ENCODE peak calls at places on chromosomes 6 and 20, in six cellular contexts. Z is colonic mucosa, D is fibroblast of lung, B is A549, F is tibial nerve, K is ascending aorta. Y is an unnamed sample.
A peak's percentile ranks its signal among the peaks of the same experiment; 100 is the strongest.

GRCh38 chr6:108921547-108922331 is 73.5 kb downstream of the ARMC2 start:
- DNase-seq in K (no peak), F (no peak), D (peak; percentile 89), B (no peak), Z (no peak), Y (no peak)

GRCh38 chr6:69704916-69705315 is 91.9 kb downstream of the LMBRD1 start:
- DNase-seq in F (no peak), B (no peak), K (no peak), Z (no peak), D (peak; percentile 61), Y (no peak)

GRCh38 chr6:121260651-121261102 is 73.6 kb downstream of the TBC1D32 start:
- DNase-seq in K (no peak), B (no peak), D (peak; percentile 72), F (no peak), Z (no peak), Y (no peak)

GRCh38 chr6:108968746-108969316 is 120.6 kb downstream of the ARMC2 start:
- DNase-seq in B (no peak), F (no peak), D (no peak), Z (no peak), K (no peak), Y (no peak)

GRCh38 chr6:13268914-13269532 is 59.3 kb downstream of the TBC1D7 start:
- DNase-seq in D (peak; percentile 79), B (no peak), F (no peak), K (no peak), Z (no peak), Y (no peak)

GRCh38 chr6:149454405-149454848 is 30.4 kb downstream of the ZC3H12D start:
- DNase-seq in F (peak; percentile 92), B (no peak), D (peak; percentile 88), K (peak; percentile 96), Z (peak; percentile 89), Y (peak; percentile 97)

GRCh38 chr6:167095888-167096287 is 27.0 kb upstream of the CCR6 start:
- DNase-seq in Z (no peak), D (no peak), B (no peak), F (no peak), K (no peak), Y (no peak)

GRCh38 chr6:169406794-169407193 is 153.1 kb upstream of the THBS2 start:
- DNase-seq in D (no peak), K (no peak), F (no peak), Z (peak; percentile 4), B (no peak), Y (no peak)

GRCh38 chr6:36682328-36683144 is 4.0 kb downstream of the CDKN1A start:
- DNase-seq in F (no peak), K (no peak), D (no peak), B (peak; percentile 48), Z (peak; percentile 86), Y (peak; percentile 68)

GRCh38 chr6:123529843-123530242 is 106.9 kb downstream of the TRDN start:
- DNase-seq in B (peak; percentile 79), F (no peak), Z (no peak), D (peak; percentile 6), K (no peak), Y (no peak)

GRCh38 chr6:139289233-139289632 is 2.6 kb downstream of the TXLNB start:
- DNase-seq in F (no peak), B (no peak), Z (no peak), K (no peak), D (no peak), Y (no peak)

GRCh38 chr6:139285590-139285989 is 6.2 kb downstream of the TXLNB start:
- DNase-seq in B (no peak), Z (no peak), K (no peak), F (no peak), D (no peak), Y (no peak)

GRCh38 chr6:139288496-139289040 is 3.2 kb downstream of the TXLNB start:
- DNase-seq in B (no peak), Z (no peak), D (no peak), F (no peak), K (no peak), Y (no peak)

GRCh38 chr6:139290787-139291294 is 957 bp downstream of the TXLNB start:
- DNase-seq in F (no peak), K (no peak), D (peak; percentile 75), Z (no peak), B (no peak), Y (no peak)

DNA sequence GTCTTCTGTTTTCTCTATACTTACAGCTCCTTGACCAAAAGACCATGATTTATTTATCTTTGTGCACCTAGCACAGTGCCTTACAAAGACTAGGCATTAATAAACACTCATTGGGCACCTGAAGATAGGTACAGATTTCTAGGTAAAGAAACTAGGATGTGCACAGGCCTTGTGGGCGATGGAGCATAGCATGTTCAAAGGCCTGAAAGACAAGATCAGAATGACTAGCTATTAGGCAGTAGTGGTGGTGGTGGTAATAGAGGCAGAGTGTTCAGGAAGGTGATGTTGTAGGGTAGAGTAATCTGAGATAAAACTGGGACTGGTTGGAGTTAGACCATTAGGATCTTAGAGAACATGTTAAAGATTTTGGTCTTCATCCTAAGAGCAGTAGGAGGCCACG is 3.9 kb downstream of the TXLNB start:
- DNase-seq in F (no peak), B (no peak), D (no peak), Z (no peak), K (no peak), Y (no peak)
- H3K4me3 ChIP-seq in F (no peak overlapping the region), B (no peak overlapping the region), D (no peak overlapping the region), Z (no peak overlapping the region), K (no peak overlapping the region), Y (no peak overlapping the region)

GRCh38 chr6:88895911-88896310 is 67.5 kb downstream of the RNGTT start:
- DNase-seq in F (no peak), K (no peak), Z (no peak), D (no peak), B (no peak), Y (no peak)

GRCh38 chr6:88899569-88900316 is 63.7 kb downstream of the RNGTT start:
- DNase-seq in F (no peak), B (no peak), K (no peak), Z (no peak), D (no peak), Y (no peak)
- TF ChIP-seq CTCF in F (no peak), B (no peak), K (no peak), Z (no peak), D (peak; percentile 8), Y (no peak)

GRCh38 chr6:21666788-21667681 is 73.5 kb downstream of the SOX4 start:
- DNase-seq in K (no peak), B (no peak), Z (peak; percentile 23), D (peak; percentile 50), F (no peak), Y (no peak)

GRCh38 chr6:21665101-21665435 is 71.5 kb downstream of the SOX4 start:
- DNase-seq in Z (no peak), D (peak; percentile 22), K (no peak), B (no peak), F (no peak), Y (no peak)

GRCh38 chr6:21665436-21666199 is 72.1 kb downstream of the SOX4 start:
- DNase-seq in F (no peak), K (no peak), B (no peak), D (peak; percentile 10), Z (peak; percentile 18), Y (no peak)

GRCh38 chr6:21664263-21665081 is 70.9 kb downstream of the SOX4 start:
- DNase-seq in Z (peak; percentile 24), B (peak; percentile 15), F (no peak), K (no peak), D (peak; percentile 47), Y (no peak)

DNA sequence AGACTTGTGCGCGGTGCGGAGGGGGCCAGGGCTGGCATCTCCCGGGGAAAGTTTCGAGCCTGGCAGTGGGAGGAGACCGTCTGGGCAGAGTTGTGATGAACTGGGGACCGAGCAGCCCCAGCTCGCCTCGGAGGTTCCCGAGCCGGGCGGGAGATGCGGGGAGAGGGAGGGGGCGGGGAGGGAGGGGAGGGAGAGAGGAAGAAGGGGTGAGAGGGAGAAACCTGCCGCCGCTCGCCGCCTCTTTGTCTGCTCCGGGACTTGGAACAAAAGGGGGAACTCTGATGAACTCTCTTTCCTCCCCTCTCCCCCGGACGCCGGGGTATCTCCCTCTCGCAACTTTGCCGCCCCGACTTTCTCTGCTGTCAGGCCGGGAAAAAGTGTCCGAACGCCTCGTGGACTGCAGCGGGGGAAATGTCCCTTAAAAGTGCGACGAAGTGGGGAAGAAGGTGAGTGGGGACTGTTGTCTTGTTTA is 72.7 kb downstream of the SOX4 start:
- DNase-seq in B (no peak), K (peak; percentile 67), F (no peak), D (peak; percentile 34), Z (peak; percentile 18), Y (no peak)
- H3K4me3 ChIP-seq in B (no peak overlapping the region), K (peak overlapping the region; percentile 76), F (peak overlapping the region; percentile 39), D (peak overlapping the region; percentile 53), Z (peak overlapping the region; percentile 13), Y (no peak overlapping the region)

GRCh38 chr20:63216041-63216848 is at the start of gene YTHDF1:
- DNase-seq in Z (peak; percentile 97), F (peak; percentile 93), K (peak; percentile 97), B (peak; percentile 95), D (peak; percentile 90), Y (peak; percentile 81)
- TF ChIP-seq CTCF in Z (no peak), F (no peak), K (no peak), B (no peak), D (no peak), Y (no peak)

DNA sequence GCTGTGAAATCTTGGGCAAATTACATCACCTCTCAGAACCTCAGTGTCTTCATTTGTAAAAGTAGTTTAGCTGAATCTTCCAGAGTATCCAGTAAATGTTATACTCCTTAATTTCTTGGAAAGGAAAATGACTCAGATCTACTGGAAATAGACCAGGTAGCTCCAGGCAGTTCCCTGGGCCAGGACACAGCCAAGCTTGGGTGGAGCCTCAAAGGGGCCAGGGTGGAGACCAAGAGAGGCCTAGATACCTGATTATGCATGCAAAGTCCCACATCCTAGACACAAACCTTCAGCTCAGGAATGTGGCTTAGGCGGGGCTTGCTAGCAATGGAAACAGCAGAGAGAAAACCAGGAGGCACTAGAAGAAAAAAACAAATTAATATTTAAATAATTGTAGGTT is 272.8 kb downstream of the MAFB start:
- DNase-seq in K (no peak), F (no peak), D (no peak), Z (peak; percentile 63), B (no peak), Y (peak; percentile 32)
- H3K4me3 ChIP-seq in K (no peak overlapping the region), F (no peak overlapping the region), D (no peak overlapping the region), Z (no peak overlapping the region), B (no peak overlapping the region), Y (no peak overlapping the region)

GRCh38 chr20:15081301-15081700 is 743.9 kb upstream of the FLRT3 start:
- DNase-seq in F (no peak), B (no peak), Z (no peak), D (no peak), K (no peak), Y (no peak)
- TF ChIP-seq CTCF in F (no peak), B (no peak), Z (no peak), D (no peak), K (no peak), Y (no peak)